ENCODE peak calls at places on chromosomes 12 and 14, in five cellular contexts. P is NCI-H774; K is kidney glomerular epithelial cell; H is activated naive CD8-positive, alpha-beta T cell treated with anti-CD3 and anti-CD28 coated beads, Interleukin-2, amount 10 ng/mL, durations not matched to agents 7 days and 5 days; Z is left ventricle myocardium inferior. W is an unnamed sample.

GRCh38 chr12:103833095-103833777 is 7.8 kb downstream of the NT5DC3 start:
- DNase-seq in P (no peak), K (no peak), H (no peak), Z (no peak), W (no peak)

GRCh38 chr12:56999456-56999855 is 6.9 kb downstream of the ZBTB39 start:
- DNase-seq in P (no peak), K (no peak), H (no peak), Z (no peak), W (no peak)

GRCh38 chr12:64746663-64747062 is 12.5 kb downstream of the GNS start:
- DNase-seq in P (no peak), K (no peak), H (no peak), Z (no peak), W (no peak)

GRCh38 chr14:61111145-61112130 is 130.4 kb downstream of the SLC38A6 start:
- DNase-seq in P (no peak), K (no peak), H (no peak), Z (no peak), W (no peak)

GRCh38 chr12:131671276-131671675 is 39.6 kb upstream of the SFSWAP start:
- DNase-seq in P (no peak), K (no peak), H (no peak), Z (no peak), W (no peak)

GRCh38 chr14:100651999-100652508 is 64.8 kb upstream of the BEGAIN start:
- DNase-seq in P (no peak), K (no peak), H (no peak), Z (no peak), W (no peak)

GRCh38 chr12:87775051-87775450 is 254.2 kb downstream of the C12orf50 start:
- DNase-seq in P (no peak), K (peak), H (no peak), Z (no peak), W (no peak)

GRCh38 chr12:82730832-82731497 is 44.3 kb downstream of the TMTC2 start:
- DNase-seq in P (no peak), K (no peak), H (no peak), Z (no peak), W (no peak)

GRCh38 chr12:55041651-55042050 is 21.9 kb downstream of the NEUROD4 start:
- DNase-seq in P (no peak), K (no peak), H (no peak), Z (no peak), W (no peak)

GRCh38 chr12:74598819-74599218 is 61.2 kb downstream of the ATXN7L3B start:
- DNase-seq in P (no peak), K (no peak), H (no peak), Z (no peak), W (no peak)

GRCh38 chr14:39276579-39277114 is 42.9 kb downstream of the MIA2 start:
- DNase-seq in P (no peak), K (no peak), H (no peak), Z (no peak), W (no peak)

GRCh38 chr14:103401223-103402214 is 16.3 kb downstream of the MARK3 start:
- DNase-seq in P (no peak), K (peak), H (peak), Z (no peak), W (peak)

GRCh38 chr12:46387697-46388096 is 15.1 kb upstream of the SLC38A2 start:
- DNase-seq in P (no peak), K (no peak), H (no peak), Z (no peak), W (peak)

GRCh38 chr12:24996102-24996797 is 47.3 kb upstream of the BCAT1 start:
- DNase-seq in P (no peak), K (no peak), H (no peak), Z (no peak), W (no peak)

GRCh38 chr12:31370645-31371620 is 45.0 kb upstream of the SINHCAF start:
- DNase-seq in P (peak), K (no peak), H (no peak), Z (no peak), W (no peak)

GRCh38 chr12:109820921-109821381 is 12.2 kb downstream of the TRPV4 start:
- DNase-seq in P (no peak), K (no peak), H (no peak), Z (no peak), W (no peak)

GRCh38 chr12:122888232-122888752 is 7.6 kb downstream of the VPS37B start:
- DNase-seq in P (peak), K (peak), H (no peak), Z (peak), W (peak)

GRCh38 chr12:109892748-109893147 is 7.3 kb upstream of the TCHP start:
- DNase-seq in P (no peak), K (no peak), H (peak), Z (no peak), W (peak)

GRCh38 chr14:49861581-49861922 is 9.0 kb upstream of the NEMF start:
- DNase-seq in P (no peak), K (peak), H (peak), Z (peak), W (peak)

GRCh38 chr12:62632521-62632920 is 165.9 kb downstream of the MON2 start:
- DNase-seq in P (no peak), K (no peak), H (peak), Z (peak), W (peak)

GRCh38 chr14:92040431-92041040 is 677 bp upstream of the TRIP11 start:
- DNase-seq in P (peak), K (no peak), H (no peak), Z (no peak), W (peak)

GRCh38 chr14:76784881-76785280 is 23.6 kb downstream of the VASH1 start:
- DNase-seq in P (no peak), K (peak), H (peak), Z (peak), W (peak)

GRCh38 chr12:64461634-64462414 is 9.9 kb downstream of the TBK1 start:
- DNase-seq in P (no peak), K (peak), H (no peak), Z (no peak), W (peak)

GRCh38 chr12:41174602-41175001 is 13.5 kb upstream of the PDZRN4 start:
- DNase-seq in P (no peak), K (no peak), H (no peak), Z (no peak), W (no peak)

GRCh38 chr12:26869908-26870459 is 37.0 kb upstream of the ITPR2 start:
- DNase-seq in P (no peak), K (no peak), H (no peak), Z (no peak), W (no peak)

GRCh38 chr12:24909667-24910066 is 39.2 kb downstream of the BCAT1 start:
- DNase-seq in P (no peak), K (no peak), H (no peak), Z (peak), W (no peak)

GRCh38 chr12:22481557-22482104 is 62.7 kb downstream of the C2CD5 start:
- DNase-seq in P (no peak), K (no peak), H (no peak), Z (no peak), W (no peak)

GRCh38 chr14:73741876-73742519 is 27.8 kb upstream of the PNMA1 start:
- DNase-seq in P (no peak), K (no peak), H (peak), Z (no peak), W (peak)

GRCh38 chr14:72543325-72543724 is 350.6 kb downstream of the DPF3 start:
- DNase-seq in P (no peak), K (no peak), H (no peak), Z (no peak), W (no peak)

GRCh38 chr12:119594772-119595445 is 1.3 kb downstream of the TMEM233 start:
- DNase-seq in P (no peak), K (no peak), H (peak), Z (peak), W (no peak)

GRCh38 chr12:2693204-2693860 is 101.4 kb upstream of the FKBP4 start:
- DNase-seq in P (no peak), K (no peak), H (no peak), Z (no peak), W (no peak)

GRCh38 chr12:42749239-42749638 is 159.7 kb upstream of the PRICKLE1 start:
- DNase-seq in P (no peak), K (no peak), H (no peak), Z (no peak), W (no peak)

GRCh38 chr14:29681308-29681707 is 246.3 kb downstream of the PRKD1 start:
- DNase-seq in P (no peak), K (no peak), H (no peak), Z (no peak), W (no peak)

GRCh38 chr12:6367065-6367968 is 8.0 kb downstream of the SCNN1A start:
- DNase-seq in P (no peak), K (no peak), H (no peak), Z (no peak), W (peak)

GRCh38 chr14:104131968-104132732 is 6.2 kb upstream of the KIF26A start:
- DNase-seq in P (no peak), K (no peak), H (no peak), Z (no peak), W (no peak)

GRCh38 chr12:128783129-128783574 is 40.6 kb downstream of the SLC15A4 start:
- DNase-seq in P (no peak), K (peak), H (peak), Z (no peak), W (peak)

GRCh38 chr12:6666211-6666610 is 3.3 kb upstream of the ING4 start:
- DNase-seq in P (no peak), K (peak), H (no peak), Z (no peak), W (no peak)

GRCh38 chr12:72872488-72872887 is 600.3 kb downstream of the TRHDE start:
- DNase-seq in P (peak), K (no peak), H (no peak), Z (no peak), W (no peak)

GRCh38 chr12:122749569-122750332 is 2.9 kb upstream of the DENR start:
- DNase-seq in P (no peak), K (no peak), H (no peak), Z (no peak), W (no peak)

W was measured in activated CD4-positive, alpha-beta memory T cell treated with anti-CD3 and anti-CD28 coated beads for 36 hours.